ENCODE peak calls at places on chromosomes 7 and 10, in seven cellular contexts. C is LoVo; I is stimulated activated CD4-positive, alpha-beta T cell treated with anti-CD3 and anti-CD28 coated beads, Interleukin-1b, Interleukin-23, amount 100 ng/mL, for 1 hour; B is activated T-cell treated with anti-CD3 and anti-CD28 coated beads for 1 hour; Y is NCI-H1092; V is occipital lobe; U is PC-9. N is an unnamed sample.

GRCh38 chr10:64476520-64476919 is 955.3 kb downstream of the REEP3 start:
- DNase-seq in I (no peak), C (no peak), V (no peak), Y (no peak), B (no peak), U (no peak), N (no peak)

GRCh38 chr7:143975617-143976016 is 21.0 kb downstream of the OR2F1 start:
- DNase-seq in B (no peak), V (no peak), C (no peak), I (no peak), U (no peak), Y (no peak), N (no peak)

GRCh38 chr10:1074748-1075358 is 18.7 kb downstream of the WDR37 start:
- DNase-seq in Y (no peak), I (no peak), U (no peak), C (no peak), V (no peak), B (no peak), N (no peak)

GRCh38 chr7:73704640-73705550 is 14.6 kb downstream of the STX1A start:
- DNase-seq in U (peak; percentile 46), V (peak; percentile 45), B (no peak), C (no peak), Y (no peak), I (no peak), N (no peak)

GRCh38 chr7:110257673-110258072 is 833.3 kb upstream of the LRRN3 start:
- DNase-seq in U (no peak), C (no peak), I (no peak), V (no peak), B (no peak), Y (no peak), N (no peak)

GRCh38 chr10:97475936-97476594 is 22.2 kb downstream of the MMS19 start:
- DNase-seq in B (no peak), V (no peak), C (no peak), Y (no peak), I (no peak), U (no peak), N (no peak)

GRCh38 chr10:116891208-116891607 is 41.9 kb downstream of the ENO4 start:
- DNase-seq in B (no peak), U (no peak), V (no peak), I (no peak), Y (no peak), C (peak; percentile 64), N (no peak)

GRCh38 chr10:11636761-11637166 is 25.3 kb upstream of the USP6NL start:
- DNase-seq in U (no peak), C (no peak), I (no peak), V (no peak), B (no peak), Y (no peak), N (no peak)

GRCh38 chr7:4738711-4739527 is 36.5 kb upstream of the AP5Z1 start:
- DNase-seq in Y (no peak), I (no peak), U (no peak), V (no peak), C (no peak), B (no peak), N (peak; percentile 33)

GRCh38 chr10:116767235-116767634 is 24.9 kb upstream of the HSPA12A start:
- DNase-seq in C (peak; percentile 11), U (no peak), V (no peak), Y (no peak), B (no peak), I (no peak), N (no peak)

GRCh38 chr10:14340051-14340744 is 9.5 kb upstream of the FRMD4A start:
- DNase-seq in I (no peak), C (no peak), B (no peak), Y (no peak), V (no peak), U (no peak), N (no peak)

N was measured in thoracic aorta.